ENCODE peak calls at places on chromosomes 1 and 21, in five cellular contexts. O is heart right ventricle; S is stimulated activated CD4-positive, alpha-beta T cell treated with anti-CD3 and anti-CD28 coated beads, Interleukin-2, amount 100 ng/mL, for 24 hours; I is CD8-positive, alpha-beta T cell; M is mesothelial cell of epicardium. F is an unnamed sample.

GRCh38 chr21:14356771-14357170 is 26.2 kb downstream of the HSPA13 start:
- DNase-seq in O (no peak), M (no peak), S (no peak), I (no peak), F (no peak)

GRCh38 chr1:53511933-53512806 is 53.0 kb downstream of the DMRTB1 start:
- DNase-seq in S (no peak), O (peak; percentile 34), I (no peak), M (no peak), F (no peak)

GRCh38 chr1:33132549-33132948 is 49.3 kb downstream of the TRIM62 start:
- DNase-seq in I (no peak), O (no peak), M (no peak), S (no peak), F (no peak)

GRCh38 chr1:161987872-161988271 is 35.8 kb downstream of the OLFML2B start:
- DNase-seq in O (no peak), S (no peak), I (no peak), M (no peak), F (no peak)

GRCh38 chr1:86507935-86508582 is 38.8 kb upstream of the CLCA4 start:
- DNase-seq in S (no peak), M (no peak), I (no peak), O (no peak), F (no peak)

GRCh38 chr1:109094377-109094803 is 3.8 kb downstream of the TMEM167B start:
- DNase-seq in S (no peak), O (no peak), I (no peak), M (no peak), F (no peak)

GRCh38 chr1:183604048-183604808 is 14.0 kb upstream of the NCF2 start:
- DNase-seq in S (no peak), O (no peak), I (no peak), M (no peak), F (no peak)

GRCh38 chr1:155173478-155174333 is at the start of gene TRIM46:
- DNase-seq in O (no peak), I (no peak), S (peak; percentile 80), M (peak; percentile 49), F (peak; percentile 64)

GRCh38 chr1:19079983-19080472 is 123.6 kb upstream of the IFFO2 start:
- DNase-seq in S (no peak), O (no peak), M (no peak), I (no peak), F (no peak)

GRCh38 chr1:203680765-203681164 is 54.1 kb downstream of the ATP2B4 start:
- DNase-seq in I (no peak), S (no peak), O (no peak), M (no peak), F (no peak)

GRCh38 chr1:195594322-195594721 is 1013.9 kb downstream of the KCNT2 start:
- DNase-seq in M (no peak), I (no peak), S (no peak), O (no peak), F (no peak)

GRCh38 chr21:45150630-45151265 is 76.4 kb downstream of the ADARB1 start:
- DNase-seq in I (no peak), O (no peak), M (peak; percentile 6), S (no peak), F (no peak)

GRCh38 chr1:91774520-91775203 is 111.3 kb downstream of the TGFBR3 start:
- DNase-seq in O (no peak), S (no peak), M (no peak), I (no peak), F (no peak)

GRCh38 chr1:6475381-6476133 is 9.6 kb upstream of the TNFRSF25 start:
- DNase-seq in O (peak; percentile 63), I (peak; percentile 63), S (peak; percentile 82), M (peak; percentile 79), F (peak; percentile 66)

GRCh38 chr1:181061891-181062777 is 26.4 kb upstream of the IER5 start:
- DNase-seq in O (peak; percentile 33), M (no peak), I (no peak), S (peak; percentile 16), F (no peak)

GRCh38 chr1:7389786-7390603 is 381.1 kb upstream of the VAMP3 start:
- DNase-seq in O (no peak), S (no peak), M (peak; percentile 37), I (no peak), F (peak; percentile 3)

GRCh38 chr1:175188936-175189335 is 3.6 kb downstream of the KIAA0040 start:
- DNase-seq in S (peak; percentile 60), I (no peak), O (no peak), M (no peak), F (peak; percentile 57)

GRCh38 chr1:5978452-5978851 is 13.8 kb downstream of the NPHP4 start:
- DNase-seq in O (no peak), M (no peak), S (no peak), I (no peak), F (no peak)

GRCh38 chr21:38956791-38957571 is 151.3 kb downstream of the ETS2 start:
- DNase-seq in O (no peak), S (no peak), I (no peak), M (no peak), F (no peak)

GRCh38 chr1:172940170-172940855 is 110.4 kb downstream of the TNFSF18 start:
- DNase-seq in O (no peak), I (no peak), M (no peak), S (no peak), F (no peak)

GRCh38 chr1:236394016-236394481 is at the start of gene EDARADD:
- DNase-seq in M (no peak), O (no peak), S (no peak), I (no peak), F (no peak)